ENCODE peak calls at places on chromosomes 16 and 17, in five cellular contexts. M is omental fat pad, A is HFF-Myc, U is body of pancreas, D is tibial nerve. T is an unnamed sample.

GRCh38 chr16:3879887-3880564 is 487 bp downstream of the CREBBP start:
- DNase-seq in M (peak; percentile 37), A (no peak), U (peak; percentile 81), D (peak; percentile 55), T (peak; percentile 68)

GRCh38 chr17:266701-267656 is 85.5 kb upstream of the DOC2B start:
- DNase-seq in M (no peak), A (no peak), U (peak; percentile 37), D (no peak), T (peak; percentile 14)

GRCh38 chr16:50188619-50189136 is 35.6 kb downstream of the TENT4B start:
- DNase-seq in M (no peak), A (no peak), U (no peak), D (no peak), T (no peak)

GRCh38 chr17:83015511-83015910 is 63.9 kb upstream of the METRNL start:
- DNase-seq in M (no peak), A (no peak), U (no peak), D (no peak), T (no peak)

GRCh38 chr16:2507052-2507678 is 6.6 kb upstream of the ATP6V0C start:
- DNase-seq in M (no peak), A (no peak), U (peak; percentile 58), D (no peak), T (no peak)

GRCh38 chr17:13743906-13744305 is 142.2 kb upstream of the HS3ST3A1 start:
- DNase-seq in M (no peak), A (no peak), U (no peak), D (no peak), T (no peak)

GRCh38 chr17:74043976-74044375 is 159.5 kb upstream of the RPL38 start:
- DNase-seq in M (no peak), A (no peak), U (no peak), D (no peak), T (no peak)

GRCh38 chr16:84351630-84352029 is 16.7 kb upstream of the ATP2C2 start:
- DNase-seq in M (no peak), A (no peak), U (no peak), D (no peak), T (peak; percentile 71)

GRCh38 chr17:68424861-68425260 is 32.4 kb downstream of the WIPI1 start:
- DNase-seq in M (no peak), A (no peak), U (no peak), D (no peak), T (peak; percentile 34)

GRCh38 chr16:11972128-11972527 is 4.4 kb upstream of the SNX29 start:
- DNase-seq in M (no peak), A (no peak), U (peak; percentile 16), D (no peak), T (peak; percentile 22)

GRCh38 chr16:15533386-15533785 is 99.0 kb downstream of the BMERB1 start:
- DNase-seq in M (no peak), A (no peak), U (no peak), D (no peak), T (no peak)

GRCh38 chr17:45265823-45266222 is 3.9 kb upstream of the SPATA32 start:
- DNase-seq in M (no peak), A (no peak), U (no peak), D (no peak), T (peak; percentile 76)

GRCh38 chr17:2392252-2393183 is 8.3 kb downstream of the MNT start:
- DNase-seq in M (peak; percentile 91), A (peak; percentile 81), U (peak; percentile 96), D (peak; percentile 92), T (peak; percentile 95)

GRCh38 chr16:591892-592517 is 2.1 kb downstream of the RAB40C start:
- DNase-seq in M (no peak), A (no peak), U (no peak), D (no peak), T (no peak)
- TF ChIP-seq CTCF in M (no peak), A (no peak), U (no peak), D (no peak), T (no peak)

GRCh38 chr17:50943575-50943933 is 77.4 kb upstream of the TOB1 start:
- DNase-seq in M (no peak), A (no peak), U (peak; percentile 20), D (no peak), T (no peak)

GRCh38 chr17:50945779-50946222 is 79.6 kb upstream of the TOB1 start:
- DNase-seq in M (no peak), A (no peak), U (no peak), D (no peak), T (no peak)

GRCh38 chr17:50946223-50946890 is 80.2 kb upstream of the TOB1 start:
- DNase-seq in M (no peak), A (no peak), U (no peak), D (no peak), T (no peak)

GRCh38 chr17:50944902-50945720 is 79.0 kb upstream of the TOB1 start:
- DNase-seq in M (no peak), A (no peak), U (no peak), D (no peak), T (no peak)

GRCh38 chr17:50944054-50944901 is 78.1 kb upstream of the TOB1 start:
- DNase-seq in M (no peak), A (no peak), U (peak; percentile 96), D (peak; percentile 61), T (peak; percentile 95)
- TF ChIP-seq CTCF in M (no peak), A (no peak), U (peak; percentile 1), D (no peak), T (no peak)

DNA sequence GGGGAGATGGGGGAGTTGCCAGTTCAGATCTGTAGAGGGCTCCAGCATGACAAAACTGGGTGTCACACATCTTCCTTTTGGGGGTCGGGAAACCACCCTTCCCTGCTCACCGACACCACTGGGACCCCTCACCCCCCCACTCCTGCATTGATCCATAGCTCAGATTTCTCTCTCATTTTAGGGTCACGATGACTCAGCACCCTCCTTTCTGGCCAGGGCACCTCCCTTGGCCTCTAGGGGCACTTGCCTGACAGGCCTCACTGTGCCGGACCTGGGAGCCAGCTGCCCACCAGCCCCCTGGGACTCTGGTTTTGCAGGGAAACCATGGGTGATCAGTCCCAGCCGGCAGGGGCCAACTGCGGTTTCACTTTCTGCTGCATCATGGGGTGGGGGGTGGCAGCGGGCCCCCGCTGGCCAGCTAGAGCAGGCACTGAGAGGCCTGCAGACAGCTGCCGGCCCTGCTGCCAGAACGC is 239.4 kb downstream of the MRTFB start:
- DNase-seq in M (no peak), A (no peak), U (no peak), D (no peak), T (no peak)
- TF ChIP-seq CTCF in M (no peak), A (no peak), U (peak; percentile 18), D (no peak), T (no peak)

GRCh38 chr17:19319771-19320505 is 42.6 kb downstream of the B9D1 start:
- DNase-seq in M (no peak), A (no peak), U (no peak), D (no peak), T (no peak)

GRCh38 chr17:19316756-19317358 is 45.7 kb downstream of the B9D1 start:
- DNase-seq in M (no peak), A (no peak), U (no peak), D (no peak), T (no peak)

GRCh38 chr17:19318611-19319010 is 43.9 kb downstream of the B9D1 start:
- DNase-seq in M (no peak), A (no peak), U (no peak), D (no peak), T (no peak)

GRCh38 chr17:19315104-19315503 is 47.4 kb downstream of the B9D1 start:
- DNase-seq in M (no peak), A (no peak), U (no peak), D (no peak), T (no peak)

GRCh38 chr17:19317359-19318095 is 45.0 kb downstream of the B9D1 start:
- DNase-seq in M (peak; percentile 46), A (no peak), U (peak; percentile 63), D (peak; percentile 72), T (peak; percentile 82)
- TF ChIP-seq CTCF in M (no peak), A (peak; percentile 11), U (no peak), D (peak; percentile 25), T (peak; percentile 28)

DNA sequence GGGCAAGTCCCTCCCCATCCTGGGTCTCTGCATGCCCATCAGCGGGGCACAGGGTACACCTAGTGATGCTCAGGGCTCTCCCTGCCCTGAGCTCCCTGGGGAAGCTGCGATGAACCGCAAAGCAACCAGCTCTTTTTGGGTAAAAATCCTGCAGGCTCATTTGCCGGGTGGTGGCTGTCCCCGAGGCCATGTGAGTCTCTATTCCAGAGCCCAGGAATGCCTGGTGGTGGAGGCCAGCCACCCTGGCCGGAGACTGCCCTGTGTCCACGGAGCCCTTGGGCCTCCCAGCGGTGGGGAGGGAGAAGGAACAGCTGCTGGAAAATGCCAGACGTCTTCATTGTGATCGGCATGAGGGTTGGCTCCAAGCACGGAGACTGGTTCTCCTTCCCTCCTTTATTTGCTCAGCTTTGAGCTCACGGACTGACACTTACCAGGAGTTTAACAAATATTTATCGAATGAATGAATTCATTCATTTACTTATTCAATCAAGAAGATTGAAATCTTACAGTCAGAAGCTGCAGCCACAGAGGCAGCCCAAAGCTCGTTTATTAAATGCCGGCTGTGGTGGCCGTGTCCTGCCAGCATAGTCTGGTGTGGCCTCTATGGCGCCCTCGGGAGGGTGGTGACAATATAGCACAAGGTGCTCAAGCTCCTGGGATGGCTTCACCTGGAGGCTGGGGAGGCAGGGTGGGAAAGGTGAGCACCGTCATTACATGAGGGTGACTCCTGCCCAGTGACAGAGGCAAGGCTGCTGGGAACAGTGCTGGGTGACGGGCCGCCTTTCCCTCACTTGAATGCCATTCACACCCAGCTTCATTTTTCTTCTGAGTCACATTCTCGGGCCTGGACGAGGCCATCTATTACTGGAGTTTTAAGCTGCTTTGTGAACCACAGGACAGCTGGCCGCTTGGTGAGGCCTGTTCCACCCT is 31.1 kb upstream of the JPH3 start:
- DNase-seq in M (no peak), A (no peak), U (peak; percentile 69), D (no peak), T (peak; percentile 41)
- TF ChIP-seq CTCF in M (no peak), A (peak; percentile 31), U (peak; percentile 42), D (peak; percentile 43), T (no peak)

GRCh38 chr17:66673668-66674276 is 161.1 kb upstream of the CACNG5 start:
- DNase-seq in M (no peak), A (peak; percentile 45), U (peak; percentile 51), D (peak; percentile 74), T (peak; percentile 71)
- TF ChIP-seq CTCF in M (peak; percentile 13), A (peak; percentile 71), U (peak; percentile 77), D (peak; percentile 81), T (peak; percentile 58)

GRCh38 chr17:17155568-17155967 is 50.6 kb downstream of the PLD6 start:
- DNase-seq in M (no peak), A (no peak), U (no peak), D (no peak), T (no peak)
- TF ChIP-seq CTCF in M (no peak), A (no peak), U (no peak), D (no peak), T (no peak)